ENCODE peak calls at places on chromosome 15, in eight cellular contexts. B is PC-9, P is tibial artery, I is Panc1, C is SJSA1, F is WERI-Rb-1, R is adrenal gland, Z is GM23248. U is an unnamed sample.

GRCh38 chr15:41838400-41838897 is at the start of gene PLA2G4B:
- DNase-seq in I (no peak), Z (no peak), P (no peak), B (peak; percentile 92), F (no peak), C (no peak), R (no peak), U (no peak)

GRCh38 chr15:92415639-92416297 is 22.1 kb downstream of the ST8SIA2 start:
- DNase-seq in F (no peak), P (no peak), I (no peak), R (no peak), Z (no peak), B (no peak), C (no peak), U (no peak)

GRCh38 chr15:48823237-48823636 is 12.4 kb upstream of the CEP152 start:
- DNase-seq in I (no peak), B (no peak), P (no peak), F (no peak), Z (peak; percentile 42), C (peak; percentile 44), R (no peak), U (no peak)

GRCh38 chr15:48017747-48018146 is 103.0 kb upstream of the SLC24A5 start:
- DNase-seq in B (no peak), Z (no peak), P (no peak), I (no peak), F (no peak), R (no peak), C (no peak), U (no peak)

GRCh38 chr15:85142324-85142723 is 160.7 kb downstream of the PDE8A start:
- DNase-seq in I (no peak), C (no peak), P (no peak), R (no peak), Z (peak; percentile 68), B (peak; percentile 65), F (no peak), U (no peak)

GRCh38 chr15:43517354-43518072 is at the start of gene MAP1A:
- DNase-seq in F (peak; percentile 82), I (no peak), Z (peak; percentile 85), C (peak; percentile 80), B (no peak), R (peak; percentile 15), P (peak; percentile 80), U (no peak)

GRCh38 chr15:45253330-45253729 is 1.3 kb downstream of the SLC28A2 start:
- DNase-seq in R (no peak), B (no peak), F (no peak), Z (no peak), P (no peak), I (no peak), C (no peak), U (peak; percentile 22)

GRCh38 chr15:70096975-70097336 is 761 bp downstream of the TLE3 start:
- DNase-seq in F (no peak), P (no peak), Z (peak; percentile 67), C (no peak), B (no peak), I (no peak), R (no peak), U (no peak)

GRCh38 chr15:63855735-63856134 is 22.0 kb upstream of the HERC1 start:
- DNase-seq in C (no peak), I (no peak), R (no peak), F (no peak), B (no peak), Z (no peak), P (no peak), U (no peak)

DNA sequence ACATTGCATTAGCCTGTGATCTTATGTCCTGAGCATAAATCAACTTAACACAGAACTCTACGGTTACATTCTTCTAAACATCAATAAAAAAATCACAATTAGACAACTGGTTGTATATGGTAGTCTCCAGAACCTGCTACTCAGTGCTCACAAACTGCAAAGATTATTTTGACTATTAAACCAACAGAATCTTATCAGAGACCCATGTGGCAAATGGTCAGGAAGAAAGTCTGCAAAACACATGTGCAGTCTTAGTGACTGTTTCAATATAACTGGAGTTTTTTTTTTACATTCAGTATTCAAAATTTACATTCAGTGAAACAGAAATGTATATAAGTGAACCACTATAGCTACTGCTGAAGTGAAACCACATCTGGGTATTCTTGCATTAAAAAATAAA is 27.3 kb upstream of the PYGO1 start:
- DNase-seq in C (no peak), I (no peak), F (no peak), Z (no peak), B (no peak), R (no peak), P (no peak), U (no peak)
- H3K36me3 ChIP-seq in C (no peaks in the 10 kb centered on the region), I (no peaks in the 10 kb centered on the region), F (no peaks in the 10 kb centered on the region), Z (no peaks in the 10 kb centered on the region), B (no peaks in the 10 kb centered on the region), R (no peaks in the 10 kb centered on the region), P (no peaks in the 10 kb centered on the region), U (no peaks in the 10 kb centered on the region)

DNA sequence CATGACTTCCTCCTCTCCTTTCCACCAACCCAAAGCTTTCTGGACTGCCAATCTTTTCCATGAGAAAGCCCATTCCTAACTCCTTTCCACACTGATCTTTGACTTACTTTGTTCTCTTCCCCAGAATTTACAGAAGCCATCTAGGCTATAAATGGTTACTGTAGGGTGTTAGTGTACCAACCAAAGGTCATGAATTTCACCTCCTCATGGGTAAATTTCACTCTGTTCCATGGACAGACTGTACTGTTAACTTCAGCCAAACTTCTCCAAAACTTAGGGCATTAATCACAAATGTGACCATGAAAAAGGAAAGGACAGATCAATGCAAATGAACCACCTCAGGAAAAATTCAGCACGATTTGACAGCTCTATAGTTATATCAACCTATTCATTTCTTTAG is 54.9 kb downstream of the ATOSA start:
- DNase-seq in R (no peak), P (no peak), Z (no peak), B (no peak), C (no peak), I (no peak), F (no peak), U (no peak)
- H3K36me3 ChIP-seq in R (no peaks in the 10 kb centered on the region), P (peaks cover 29% of the 10 kb centered on the region), Z (peaks cover 10% of the 10 kb centered on the region), B (no peaks in the 10 kb centered on the region), C (no peaks in the 10 kb centered on the region), I (no peaks in the 10 kb centered on the region), F (no peaks in the 10 kb centered on the region), U (no peaks in the 10 kb centered on the region)

DNA sequence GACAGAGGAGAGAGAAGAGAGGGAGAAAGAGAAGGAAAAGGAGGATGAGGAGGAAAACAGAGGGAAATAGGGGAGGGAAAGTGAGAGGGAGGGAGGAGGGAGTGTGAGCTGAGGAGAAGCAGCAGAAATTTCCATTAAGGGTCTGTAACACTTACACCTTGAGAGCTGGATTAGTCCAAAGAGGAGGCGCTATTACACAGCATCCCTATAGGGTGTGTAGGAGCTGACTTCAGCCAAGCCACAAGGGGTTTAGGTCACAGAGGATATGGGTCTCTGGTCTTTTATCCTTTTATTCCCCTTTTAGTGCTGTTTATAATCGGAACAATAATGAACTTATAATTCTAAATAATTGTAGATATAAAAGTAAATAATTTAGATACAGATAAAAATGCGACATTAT is 230.4 kb downstream of the GABRG3 start:
- DNase-seq in I (no peak), Z (no peak), R (no peak), C (no peak), F (no peak), B (no peak), P (no peak), U (no peak)
- H3K36me3 ChIP-seq in I (no peaks in the 10 kb centered on the region), Z (no peaks in the 10 kb centered on the region), R (no peaks in the 10 kb centered on the region), C (no peaks in the 10 kb centered on the region), F (no peaks in the 10 kb centered on the region), B (no peaks in the 10 kb centered on the region), P (no peaks in the 10 kb centered on the region), U (no peaks in the 10 kb centered on the region)

GRCh38 chr15:100542290-100542689 is 13.5 kb upstream of the CERS3 start:
- DNase-seq in P (no peak), C (no peak), R (no peak), B (no peak), I (no peak), F (no peak), Z (no peak), U (no peak)

GRCh38 chr15:100547961-100548360 is 19.2 kb upstream of the CERS3 start:
- DNase-seq in P (no peak), C (no peak), R (no peak), B (no peak), F (no peak), Z (no peak), I (no peak), U (no peak)

GRCh38 chr15:100544290-100544945 is 15.7 kb upstream of the CERS3 start:
- DNase-seq in R (no peak), P (no peak), C (no peak), Z (no peak), B (no peak), F (no peak), I (no peak), U (no peak)

DNA sequence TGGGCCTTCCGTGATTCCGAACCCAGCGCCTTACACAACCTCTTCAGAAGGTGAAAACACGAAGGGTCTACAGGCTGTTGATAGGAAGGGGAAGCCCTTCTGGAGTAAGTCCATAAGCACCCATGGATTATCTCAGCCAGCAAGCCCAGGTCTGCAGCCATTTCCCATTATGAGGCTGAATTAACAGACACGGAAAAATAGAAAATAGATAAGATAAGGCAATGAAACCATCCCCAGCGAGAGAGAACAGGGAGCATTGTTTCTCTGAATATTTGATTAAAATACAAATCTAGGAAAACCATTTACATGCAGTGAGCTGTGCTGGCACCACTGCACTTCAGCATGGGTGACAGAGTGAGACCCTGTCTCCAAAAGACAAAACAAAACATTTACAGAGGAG is 16.2 kb upstream of the CERS3 start:
- DNase-seq in I (no peak), Z (no peak), P (no peak), C (no peak), R (no peak), B (no peak), F (no peak), U (no peak)
- H3K36me3 ChIP-seq in I (no peaks in the 10 kb centered on the region), Z (no peaks in the 10 kb centered on the region), P (no peaks in the 10 kb centered on the region), C (no peaks in the 10 kb centered on the region), R (no peaks in the 10 kb centered on the region), B (no peaks in the 10 kb centered on the region), F (no peaks in the 10 kb centered on the region), U (no peaks in the 10 kb centered on the region)

GRCh38 chr15:101025896-101026631 is 106.9 kb downstream of the LRRK1 start:
- DNase-seq in I (no peak), F (no peak), R (peak; percentile 5), P (peak; percentile 55), C (peak; percentile 37), Z (no peak), B (no peak), U (no peak)

GRCh38 chr15:101025116-101025885 is 106.1 kb downstream of the LRRK1 start:
- DNase-seq in Z (no peak), I (no peak), F (no peak), R (peak; percentile 10), C (no peak), P (peak; percentile 25), B (no peak), U (no peak)

GRCh38 chr15:101023501-101024110 is 104.4 kb downstream of the LRRK1 start:
- DNase-seq in P (peak; percentile 19), C (peak; percentile 27), I (no peak), Z (no peak), B (no peak), R (no peak), F (no peak), U (no peak)

GRCh38 chr15:101024111-101024695 is 105.0 kb downstream of the LRRK1 start:
- DNase-seq in F (no peak), I (no peak), Z (peak; percentile 58), C (peak; percentile 95), B (no peak), P (peak; percentile 64), R (no peak), U (no peak)

DNA sequence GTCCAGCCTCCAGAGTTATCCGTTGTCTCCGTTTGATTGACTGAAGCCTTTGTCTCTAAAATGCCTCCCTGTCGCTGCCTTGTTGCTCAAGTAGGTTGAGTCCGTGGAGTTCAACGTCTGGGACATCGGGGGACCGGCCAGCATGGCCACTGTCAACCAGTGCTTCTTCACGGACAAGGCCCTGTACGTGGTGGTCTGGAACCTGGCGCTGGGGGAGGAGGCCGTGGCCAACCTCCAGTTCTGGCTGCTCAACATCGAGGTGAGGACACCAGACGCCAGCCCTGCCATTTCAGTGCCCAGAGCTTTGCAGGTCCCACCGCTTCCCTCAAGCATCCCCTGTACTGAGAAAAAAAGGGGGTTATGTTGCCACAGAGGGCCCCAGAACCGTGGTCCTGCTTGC is 105.6 kb downstream of the LRRK1 start:
- DNase-seq in I (no peak), C (peak; percentile 40), F (no peak), B (no peak), R (peak; percentile 4), P (peak; percentile 55), Z (no peak), U (no peak)
- H3K36me3 ChIP-seq in I (peaks cover 8% of the 10 kb centered on the region), C (no peaks in the 10 kb centered on the region), F (no peaks in the 10 kb centered on the region), B (no peaks in the 10 kb centered on the region), R (no peaks in the 10 kb centered on the region), P (no peaks in the 10 kb centered on the region), Z (no peaks in the 10 kb centered on the region), U (no peaks in the 10 kb centered on the region)

U was measured in iPS DF 6.9.